ENCODE peak calls at places on chromosomes 11 and 22, in eight cellular contexts. S is mucosa of descending colon, M is SJSA1, L is heart right ventricle, W is spleen, O is pancreas, U is fibroblast of mammary gland, A is ovary. Z is an unnamed sample.

GRCh38 chr11:105229257-105229656 is 89.7 kb upstream of the CARD18 start:
- DNase-seq in S (no peak), M (no peak), L (no peak), W (no peak), O (no peak), U (peak; percentile 84), A (no peak), Z (no peak)

GRCh38 chr11:14413307-14414072 is 54.5 kb upstream of the RRAS2 start:
- DNase-seq in S (no peak), M (peak; percentile 34), L (no peak), W (no peak), O (no peak), U (peak; percentile 87), A (peak; percentile 23), Z (no peak)

GRCh38 chr22:38610234-38610633 is 40.3 kb upstream of the DMC1 start:
- DNase-seq in S (no peak), M (no peak), L (no peak), W (no peak), O (no peak), U (no peak), A (no peak), Z (no peak)

GRCh38 chr11:38723361-38723760 is 2125.3 kb upstream of the RAG2 start:
- DNase-seq in S (no peak), M (no peak), L (no peak), W (no peak), O (no peak), U (no peak), A (no peak), Z (no peak)

GRCh38 chr11:48101958-48102357 is 114.7 kb upstream of the OR4B1 start:
- DNase-seq in S (peak; percentile 44), M (no peak), L (no peak), W (no peak), O (no peak), U (no peak), A (no peak), Z (no peak)

GRCh38 chr11:86148339-86148738 is 79.5 kb upstream of the PICALM start:
- DNase-seq in S (no peak), M (no peak), L (no peak), W (no peak), O (no peak), U (no peak), A (no peak), Z (no peak)

GRCh38 chr11:112087212-112087611 is 539 bp downstream of the SDHD start:
- DNase-seq in S (peak; percentile 9), M (no peak), L (no peak), W (no peak), O (no peak), U (no peak), A (no peak), Z (no peak)

GRCh38 chr11:63833048-63833447 is 5.9 kb upstream of the MARK2 start:
- DNase-seq in S (no peak), M (no peak), L (no peak), W (no peak), O (no peak), U (no peak), A (no peak), Z (no peak)

GRCh38 chr11:9016916-9017642 is 13.3 kb upstream of the NRIP3 start:
- DNase-seq in S (no peak), M (no peak), L (no peak), W (no peak), O (no peak), U (no peak), A (no peak), Z (no peak)

GRCh38 chr11:69149646-69150045 is 6.1 kb upstream of the SMIM38 start:
- DNase-seq in S (no peak), M (no peak), L (no peak), W (peak; percentile 52), O (no peak), U (no peak), A (no peak), Z (no peak)

GRCh38 chr22:37269930-37270678 is 12.2 kb upstream of the CYTH4 start:
- DNase-seq in S (no peak), M (no peak), L (no peak), W (peak; percentile 29), O (no peak), U (no peak), A (no peak), Z (no peak)

GRCh38 chr22:43008509-43008908 is 6.4 kb downstream of the PACSIN2 start:
- DNase-seq in S (peak; percentile 84), M (no peak), L (no peak), W (no peak), O (no peak), U (no peak), A (no peak), Z (no peak)

GRCh38 chr11:706439-706956 is 467 bp downstream of the EPS8L2 start:
- DNase-seq in S (no peak), M (no peak), L (no peak), W (no peak), O (peak; percentile 63), U (peak; percentile 56), A (peak; percentile 62), Z (no peak)

GRCh38 chr11:706957-707816 is 1.2 kb downstream of the EPS8L2 start:
- DNase-seq in S (peak; percentile 59), M (no peak), L (no peak), W (no peak), O (peak; percentile 58), U (no peak), A (peak; percentile 62), Z (no peak)

GRCh38 chr11:709109-709997 is 3.3 kb downstream of the EPS8L2 start:
- DNase-seq in S (peak; percentile 13), M (no peak), L (no peak), W (no peak), O (peak; percentile 25), U (no peak), A (no peak), Z (no peak)

GRCh38 chr11:708511-708910 is 2.5 kb downstream of the EPS8L2 start:
- DNase-seq in S (no peak), M (no peak), L (no peak), W (no peak), O (no peak), U (no peak), A (no peak), Z (no peak)

DNA sequence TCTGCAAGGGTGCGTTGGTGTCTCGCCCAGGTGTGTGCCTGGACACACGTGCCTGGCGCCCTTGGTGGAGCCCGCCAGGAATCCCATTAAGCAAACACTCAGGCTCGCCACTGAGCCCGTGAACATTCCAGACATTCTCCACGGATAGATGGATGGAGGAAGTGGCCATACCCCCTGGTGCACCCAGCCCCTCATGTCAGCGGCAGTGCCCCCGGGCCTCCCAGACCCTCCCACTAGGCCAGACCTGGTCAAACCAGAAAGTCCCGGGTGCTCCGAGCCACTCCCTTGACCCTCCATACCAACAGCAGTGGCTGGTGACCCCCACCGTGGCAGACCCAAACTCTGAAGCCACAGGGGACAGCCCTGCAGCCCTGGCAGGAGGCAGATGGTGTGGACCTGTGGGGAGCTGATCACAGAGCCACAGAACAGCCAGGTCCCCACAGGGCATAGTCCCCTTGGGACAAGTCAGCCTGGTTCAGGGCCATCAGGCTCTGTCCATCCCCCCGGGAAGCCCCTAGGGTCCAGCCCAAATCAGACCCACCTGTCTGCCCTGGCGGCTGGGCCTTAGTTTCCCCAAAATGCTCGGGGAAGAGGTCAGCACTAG is 1.9 kb downstream of the EPS8L2 start:
- DNase-seq in S (peak; percentile 17), M (no peak), L (no peak), W (no peak), O (peak; percentile 65), U (no peak), A (no peak), Z (no peak)
- H3K4me3 ChIP-seq in S (no peak overlapping the region), M (no peak overlapping the region), L (no peak overlapping the region), W (no peak overlapping the region), O (no peak overlapping the region), U (no peak overlapping the region), A (no peak overlapping the region), Z (peak overlapping the region; percentile 92)

DNA sequence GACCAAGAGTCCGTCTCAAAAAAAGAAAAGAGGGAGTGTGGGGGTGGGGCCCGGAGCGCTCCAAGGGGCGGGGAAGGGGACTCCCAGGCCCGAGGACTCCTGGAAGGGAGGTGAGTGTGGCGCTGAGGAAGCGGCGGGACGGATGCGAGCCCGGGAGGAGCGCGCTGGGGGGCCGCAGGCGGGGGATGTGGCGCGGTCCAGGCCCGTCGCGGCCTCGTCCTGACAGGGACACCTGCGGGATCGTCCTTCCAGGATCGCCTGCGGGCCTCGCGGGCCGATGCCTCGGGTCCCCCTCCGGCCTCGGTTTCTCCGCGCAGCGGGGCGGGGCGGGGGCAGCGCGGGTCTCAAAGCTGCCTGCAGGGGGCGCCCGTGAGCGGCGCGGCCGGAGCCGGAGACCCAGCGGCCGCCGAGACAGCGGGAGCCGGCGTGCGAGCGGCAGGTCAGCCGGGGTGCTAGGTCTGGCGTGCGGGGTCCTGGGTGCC is 3.8 kb upstream of the ADORA2A start:
- DNase-seq in S (peak; percentile 60), M (peak; percentile 55), L (peak; percentile 75), W (peak; percentile 95), O (peak; percentile 54), U (no peak), A (peak; percentile 74), Z (no peak)
- H3K4me3 ChIP-seq in S (no peak overlapping the region), M (peak overlapping the region; percentile 40), L (peak overlapping the region; percentile 86), W (peak overlapping the region; percentile 63), O (peak overlapping the region; percentile 25), U (no peak overlapping the region), A (peak overlapping the region; percentile 29), Z (peak overlapping the region; percentile 69)

GRCh38 chr22:45769569-45770210 is 98.1 kb downstream of the ATXN10 start:
- DNase-seq in S (no peak), M (no peak), L (no peak), W (no peak), O (no peak), U (no peak), A (no peak), Z (no peak)

GRCh38 chr22:45771057-45771456 is 99.4 kb downstream of the ATXN10 start:
- DNase-seq in S (no peak), M (no peak), L (no peak), W (no peak), O (no peak), U (no peak), A (no peak), Z (no peak)

GRCh38 chr22:45768490-45768889 is 96.9 kb downstream of the ATXN10 start:
- DNase-seq in S (no peak), M (no peak), L (no peak), W (no peak), O (no peak), U (no peak), A (no peak), Z (no peak)

GRCh38 chr22:45771711-45772110 is 100.1 kb downstream of the ATXN10 start:
- DNase-seq in S (no peak), M (no peak), L (no peak), W (no peak), O (no peak), U (no peak), A (no peak), Z (no peak)

DNA sequence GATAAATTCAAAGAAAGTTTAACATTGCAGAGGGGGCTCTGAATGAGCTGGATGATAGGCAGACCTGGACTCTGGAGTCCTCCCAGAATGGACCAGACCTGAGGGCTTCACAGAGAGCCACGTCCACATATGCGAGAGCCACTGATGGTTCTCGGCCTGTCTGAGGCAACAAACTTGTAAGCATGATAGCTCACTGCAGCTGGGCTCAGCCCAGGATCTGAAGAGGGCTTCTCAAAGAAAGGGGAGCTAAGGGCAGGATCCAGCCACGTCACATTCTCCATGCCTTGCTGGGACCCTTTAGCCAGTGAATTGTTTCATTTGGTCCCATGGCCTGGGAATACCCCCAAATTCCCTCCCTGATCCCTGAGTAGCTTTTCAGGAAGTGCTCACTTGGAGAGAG is 98.9 kb downstream of the ATXN10 start:
- DNase-seq in S (no peak), M (no peak), L (no peak), W (no peak), O (no peak), U (no peak), A (no peak), Z (no peak)
- H3K4me3 ChIP-seq in S (no peak overlapping the region), M (no peak overlapping the region), L (no peak overlapping the region), W (no peak overlapping the region), O (no peak overlapping the region), U (no peak overlapping the region), A (no peak overlapping the region), Z (no peak overlapping the region)

GRCh38 chr11:76781046-76781801 is 1.9 kb upstream of the TSKU start:
- DNase-seq in S (peak; percentile 73), M (no peak), L (no peak), W (peak; percentile 33), O (no peak), U (no peak), A (no peak), Z (no peak)
- H3K4me3 ChIP-seq in S (no peak overlapping the region), M (no peak overlapping the region), L (no peak overlapping the region), W (no peak overlapping the region), O (no peak overlapping the region), U (no peak overlapping the region), A (no peak overlapping the region), Z (no peak overlapping the region)